ENCODE peak calls at places on chromosomes 2 and 18, in nine cellular contexts. S is MM.1S; F is IMR-90; N is body of pancreas; B is CD8-positive, alpha-beta memory T cell; V is HepG2; I is breast epithelium; U is K562; E is tibial nerve. K is an unnamed sample. For H3K9me3, the result is how much of the 10 kb centered on the place peaks cover.

GRCh38 chr18:13398631-13399030 is 180.1 kb downstream of the LDLRAD4 start:
- DNase-seq in E (no peak), V (no peak), S (no peak), F (no peak), N (no peak), U (no peak), I (no peak), B (no peak), K (no peak)

GRCh38 chr2:10410001-10410671 is 38.0 kb downstream of the ODC1 start:
- DNase-seq in I (no peak), F (no peak), E (no peak), N (no peak), S (peak), U (no peak), B (no peak), V (no peak), K (no peak)

GRCh38 chr18:23725827-23726661 is 36.8 kb downstream of the LAMA3 start:
- DNase-seq in I (no peak), V (no peak), U (no peak), S (no peak), B (no peak), F (no peak), E (no peak), N (no peak), K (no peak)

GRCh38 chr2:23588788-23589187 is 203.8 kb downstream of the KLHL29 start:
- DNase-seq in N (no peak), F (peak), E (no peak), S (no peak), V (no peak), I (peak), U (no peak), B (no peak), K (peak)

GRCh38 chr2:85710687-85711577 is 16.8 kb downstream of the GNLY start:
- DNase-seq in S (no peak), B (no peak), I (no peak), N (no peak), U (no peak), E (no peak), F (no peak), V (no peak), K (no peak)

GRCh38 chr2:158501301-158501700 is 44.5 kb downstream of the PKP4 start:
- DNase-seq in V (no peak), F (no peak), S (no peak), E (no peak), N (peak), B (no peak), I (no peak), U (no peak), K (no peak)

GRCh38 chr18:8996771-8997432 is 105.6 kb upstream of the NDUFV2 start:
- DNase-seq in E (no peak), V (no peak), N (no peak), F (no peak), I (no peak), S (no peak), B (no peak), U (no peak), K (no peak)

GRCh38 chr2:68925298-68925885 is 27.3 kb downstream of the GKN2 start:
- DNase-seq in N (peak), B (peak), U (peak), S (peak), V (peak), I (no peak), E (no peak), F (peak), K (no peak)

GRCh38 chr2:227643990-227644551 is 22.5 kb upstream of the SCYGR5 start:
- DNase-seq in F (no peak), V (peak), S (no peak), I (no peak), B (no peak), N (no peak), U (no peak), E (no peak), K (no peak)

GRCh38 chr18:13611058-13611615 is 115.2 kb downstream of the FAM210A start:
- DNase-seq in N (no peak), E (no peak), F (peak), B (no peak), I (no peak), U (no peak), S (peak), V (no peak), K (peak)

GRCh38 chr2:168611091-168611490 is 155.0 kb downstream of the CERS6 start:
- DNase-seq in V (no peak), F (no peak), N (no peak), U (no peak), I (no peak), B (no peak), E (no peak), S (no peak), K (no peak)

GRCh38 chr2:168611896-168612650 is 156.0 kb downstream of the CERS6 start:
- DNase-seq in E (no peak), V (no peak), U (no peak), F (no peak), B (no peak), S (no peak), I (no peak), N (no peak), K (no peak)

GRCh38 chr2:168614291-168615018 is 158.4 kb downstream of the CERS6 start:
- DNase-seq in F (no peak), N (no peak), I (no peak), E (no peak), S (no peak), B (no peak), V (no peak), U (no peak), K (no peak)

GRCh38 chr2:168613510-168613909 is 157.4 kb downstream of the CERS6 start:
- DNase-seq in I (no peak), B (no peak), E (no peak), V (no peak), N (no peak), F (no peak), S (no peak), U (no peak), K (no peak)

GRCh38 chr2:168612719-168613118 is 156.6 kb downstream of the CERS6 start:
- DNase-seq in E (no peak), N (no peak), S (no peak), U (no peak), V (no peak), B (no peak), F (no peak), I (no peak), K (no peak)
- H3K9me3 ChIP-seq in E (under half), N (under half), S (under half), U (under half), V (under half), B (under half), F (under half), I (under half), K (under half)

DNA sequence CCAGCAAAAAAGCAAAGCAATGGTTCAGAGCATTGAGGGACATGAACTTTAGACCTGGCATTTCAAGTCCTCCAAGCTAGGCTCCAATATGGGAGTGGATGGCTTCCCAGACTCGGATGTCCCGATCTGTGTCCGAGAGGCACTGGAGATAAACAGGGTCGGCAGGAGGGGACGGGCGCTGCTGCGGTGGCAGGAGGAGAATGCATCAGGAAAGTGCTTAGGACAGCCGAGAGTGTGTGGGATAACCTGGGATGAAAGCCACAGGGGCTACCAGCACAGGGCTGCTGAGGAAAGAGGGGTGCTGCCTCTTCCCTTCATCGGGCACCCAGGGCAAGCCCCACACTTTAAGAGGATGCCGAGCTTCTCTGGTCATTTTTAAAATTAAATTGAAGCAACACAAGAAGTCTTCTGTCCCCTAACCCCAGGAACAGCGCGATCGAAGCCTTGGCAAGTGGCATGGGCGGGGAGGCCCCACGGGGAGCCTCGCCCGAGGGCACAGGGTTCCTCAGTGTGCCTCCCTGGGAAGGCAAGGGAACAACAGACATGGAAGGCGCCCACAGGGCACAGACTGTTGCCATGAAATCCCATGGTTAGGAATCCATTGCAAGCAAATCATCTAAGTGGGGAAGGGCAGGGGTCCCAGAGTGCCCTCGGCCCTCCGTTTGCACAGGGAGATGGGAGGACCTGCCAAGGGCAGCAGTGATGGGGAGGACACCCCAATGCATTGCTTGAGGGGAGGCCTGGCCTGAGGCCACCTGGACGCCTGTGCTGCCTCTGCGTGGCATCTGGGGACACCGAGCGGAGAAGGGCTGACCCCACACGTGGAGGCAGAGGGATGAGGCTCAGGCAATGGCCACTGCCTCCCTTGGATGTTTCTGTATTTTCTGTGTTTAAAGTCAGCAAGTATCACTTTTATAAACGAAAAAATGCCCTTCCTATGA is 78.5 kb upstream of the GPC1 start:
- DNase-seq in V (no peak), N (no peak), F (no peak), S (no peak), U (no peak), E (no peak), I (no peak), B (no peak), K (peak)
- H3K9me3 ChIP-seq in V (under half), N (under half), F (under half), S (under half), U (under half), E (under half), I (under half), B (under half), K (under half)

GRCh38 chr18:58980991-58981390 is 116.3 kb downstream of the ZNF532 start:
- DNase-seq in E (no peak), U (no peak), V (no peak), I (no peak), S (no peak), F (no peak), N (no peak), B (no peak), K (no peak)
- H3K9me3 ChIP-seq in E (under half), U (under half), V (under half), I (under half), S (under half), F (under half), N (under half), B (under half), K (under half)

GRCh38 chr2:234096164-234096563 is 45.7 kb downstream of the SPP2 start:
- DNase-seq in S (no peak), E (no peak), I (no peak), F (no peak), N (no peak), V (no peak), U (no peak), B (no peak), K (no peak)

GRCh38 chr2:234095301-234095700 is 44.8 kb downstream of the SPP2 start:
- DNase-seq in S (no peak), F (no peak), E (no peak), V (no peak), U (no peak), I (no peak), N (no peak), B (no peak), K (no peak)

GRCh38 chr2:234091432-234091879 is 41.0 kb downstream of the SPP2 start:
- DNase-seq in V (no peak), N (peak), B (no peak), S (no peak), E (no peak), F (no peak), U (no peak), I (no peak), K (no peak)

GRCh38 chr2:234091883-234092282 is 41.4 kb downstream of the SPP2 start:
- DNase-seq in S (no peak), V (no peak), F (no peak), B (no peak), E (no peak), U (no peak), I (no peak), N (peak), K (no peak)
- H3K9me3 ChIP-seq in S (under half), V (under half), F (under half), B (under half), E (under half), U (under half), I (under half), N (under half), K (under half)

GRCh38 chr18:71426441-71426840 is 1117.7 kb downstream of the CBLN2 start:
- DNase-seq in B (no peak), N (no peak), V (no peak), S (no peak), F (no peak), I (no peak), E (no peak), U (no peak), K (no peak)

GRCh38 chr18:71431171-71431570 is 1113.0 kb downstream of the CBLN2 start:
- DNase-seq in I (no peak), U (no peak), B (no peak), E (no peak), V (no peak), N (no peak), F (no peak), S (no peak), K (no peak)

GRCh38 chr18:71431689-71432088 is 1112.5 kb downstream of the CBLN2 start:
- DNase-seq in E (no peak), S (no peak), V (no peak), N (no peak), I (no peak), U (no peak), B (no peak), F (no peak), K (no peak)
- H3K9me3 ChIP-seq in E (under half), S (under half), V (under half), N (under half), I (under half), U (under half), B (under half), F (under half), K (under half)